ENCODE peak calls at places on chromosomes 4 and X, in ten cellular contexts. D is brain microvascular endothelial cell, W is AG04450, U is colonic mucosa, Q is upper lobe of right lung, E is coronary artery, X is heart right ventricle, P is A549, K is lower leg skin, M is lower lobe of right lung. A is an unnamed sample.

GRCh38 chr4:185685804-185686203 is 126.2 kb downstream of the SORBS2 start:
- DNase-seq in P (no peak), K (no peak), Q (no peak), W (no peak), X (no peak), D (no peak), E (no peak), U (no peak), M (no peak), A (no peak)

GRCh38 chrX:37697169-37697760 is 11.7 kb downstream of the XK start:
- DNase-seq in K (no peak), W (no peak), E (no peak), Q (no peak), D (peak), U (no peak), M (no peak), P (no peak), X (no peak), A (no peak)

GRCh38 chr4:123832173-123833026 is 435.8 kb downstream of the SPRY1 start:
- DNase-seq in D (peak), M (no peak), P (no peak), K (peak), Q (no peak), X (no peak), E (peak), W (peak), U (no peak), A (peak)

GRCh38 chr4:14719053-14719452 is 283.2 kb upstream of the CPEB2 start:
- DNase-seq in E (no peak), K (peak), D (peak), M (peak), W (no peak), U (peak), X (no peak), P (no peak), Q (no peak), A (no peak)

GRCh38 chr4:87973283-87974169 is 2.0 kb upstream of the SPP1 start:
- DNase-seq in W (peak), X (peak), P (peak), Q (no peak), D (peak), M (peak), K (no peak), U (peak), E (no peak), A (no peak)

GRCh38 chr4:15314974-15315373 is 112.9 kb upstream of the C1QTNF7 start:
- DNase-seq in W (no peak), P (no peak), M (no peak), X (no peak), U (no peak), K (no peak), Q (no peak), D (no peak), E (no peak), A (no peak)

GRCh38 chrX:150570512-150570911 is 2.1 kb downstream of the MTM1 start:
- DNase-seq in M (no peak), W (no peak), E (no peak), K (no peak), U (no peak), X (no peak), P (no peak), Q (no peak), D (no peak), A (no peak)

GRCh38 chrX:48956728-48957414 is 536 bp downstream of the OTUD5 start:
- DNase-seq in D (no peak), X (no peak), Q (peak), W (no peak), E (no peak), U (peak), M (peak), P (no peak), K (no peak), A (peak)

GRCh38 chrX:71081348-71082148 is 13.4 kb upstream of the SNX12 start:
- DNase-seq in X (no peak), P (no peak), M (no peak), Q (no peak), K (no peak), U (no peak), D (peak), E (no peak), W (no peak), A (no peak)

GRCh38 chr4:84224522-84224921 is 274.6 kb downstream of the NKX6-1 start:
- DNase-seq in Q (no peak), W (no peak), M (no peak), D (no peak), K (no peak), X (no peak), E (no peak), U (no peak), P (no peak), A (no peak)

GRCh38 chr4:128840711-128841318 is 31.3 kb downstream of the JADE1 start:
- DNase-seq in P (no peak), Q (no peak), U (no peak), W (no peak), M (no peak), D (no peak), X (no peak), E (no peak), K (peak), A (no peak)

GRCh38 chrX:67619253-67619652 is 75.4 kb downstream of the AR start:
- DNase-seq in M (no peak), E (no peak), D (peak), U (no peak), P (no peak), K (no peak), X (no peak), W (no peak), Q (no peak), A (no peak)

GRCh38 chr4:109729155-109729562 is 711 bp downstream of the PLA2G12A start:
- DNase-seq in Q (no peak), E (no peak), P (peak), K (no peak), M (no peak), U (no peak), W (no peak), X (no peak), D (no peak), A (no peak)

GRCh38 chr4:138053601-138054322 is 188.4 kb downstream of the SLC7A11 start:
- DNase-seq in M (no peak), P (peak), X (no peak), E (no peak), Q (no peak), K (no peak), U (no peak), D (peak), W (peak), A (no peak)

GRCh38 chrX:40434947-40435346 is 145.8 kb upstream of the ATP6AP2 start:
- DNase-seq in X (no peak), Q (no peak), D (no peak), E (no peak), P (no peak), W (no peak), U (no peak), K (peak), M (no peak), A (peak)

GRCh38 chrX:111041018-111041462 is 55.0 kb upstream of the PAK3 start:
- DNase-seq in D (peak), W (peak), P (no peak), Q (no peak), X (no peak), M (no peak), U (no peak), K (no peak), E (no peak), A (no peak)

GRCh38 chr4:154506253-154506652 is 14.7 kb upstream of the DCHS2 start:
- DNase-seq in U (no peak), K (no peak), X (no peak), P (no peak), W (no peak), E (no peak), D (peak), Q (no peak), M (no peak), A (no peak)

GRCh38 chr4:25783943-25784342 is 78.8 kb downstream of the SEL1L3 start:
- DNase-seq in W (no peak), X (no peak), P (no peak), E (no peak), D (no peak), Q (no peak), K (peak), U (no peak), M (no peak), A (no peak)

GRCh38 chrX:154525606-154526490 is 9.8 kb upstream of the FAM3A start:
- DNase-seq in U (no peak), P (no peak), D (no peak), K (no peak), X (no peak), M (no peak), W (no peak), Q (no peak), E (no peak), A (no peak)

GRCh38 chr4:183213996-183214395 is 106.1 kb downstream of the CLDN22 start:
- DNase-seq in K (no peak), Q (no peak), U (no peak), M (no peak), E (no peak), P (no peak), D (no peak), X (no peak), W (no peak), A (no peak)

GRCh38 chrX:53356186-53356585 is 66.3 kb downstream of the SMC1A start:
- DNase-seq in X (no peak), K (no peak), W (no peak), Q (no peak), U (no peak), E (no peak), D (peak), P (no peak), M (no peak), A (no peak)

GRCh38 chr4:26863512-26863911 is 2.9 kb downstream of the STIM2 start:
- DNase-seq in U (no peak), W (no peak), Q (no peak), E (no peak), M (no peak), P (no peak), X (no peak), D (no peak), K (no peak), A (no peak)

GRCh38 chrX:39261446-39262147 is 460.3 kb downstream of the MID1IP1 start:
- DNase-seq in K (no peak), E (no peak), X (no peak), P (peak), U (no peak), D (peak), M (no peak), W (no peak), Q (no peak), A (no peak)

GRCh38 chr4:13461511-13461910 is 22.6 kb downstream of the RAB28 start:
- DNase-seq in U (no peak), P (no peak), D (no peak), E (no peak), X (no peak), K (no peak), M (no peak), Q (no peak), W (no peak), A (no peak)

GRCh38 chr4:106266201-106266600 is 49.8 kb downstream of the TBCK start:
- DNase-seq in X (no peak), M (no peak), E (no peak), P (peak), Q (no peak), K (no peak), U (no peak), W (peak), D (peak), A (no peak)

GRCh38 chr4:1421650-1422049 is 15.4 kb upstream of the NKX1-1 start:
- DNase-seq in U (no peak), K (no peak), P (no peak), W (no peak), Q (no peak), M (no peak), D (no peak), E (peak), X (no peak), A (no peak)

GRCh38 chrX:67780694-67781109 is 236.9 kb downstream of the AR start:
- DNase-seq in D (peak), W (peak), Q (peak), U (peak), K (peak), X (peak), P (no peak), E (peak), M (peak), A (peak)

GRCh38 chrX:31580726-31581125 is 508.9 kb upstream of the FTHL17 start:
- DNase-seq in K (no peak), P (no peak), Q (no peak), X (no peak), W (no peak), U (no peak), D (peak), M (no peak), E (no peak), A (no peak)

GRCh38 chr4:83034630-83035494 is at the start of gene COPS4:
- DNase-seq in E (peak), D (peak), W (peak), Q (peak), U (peak), X (peak), P (peak), M (peak), K (peak), A (peak)
- TF ChIP-seq CTCF in E (no peak), D (peak), W (peak), Q (peak), U (peak), X (peak), P (no peak), M (peak), K (no peak), A (peak)

GRCh38 chrX:18389968-18390367 is 35.4 kb upstream of the CDKL5 start:
- DNase-seq in K (no peak), E (no peak), P (peak), U (no peak), W (no peak), X (no peak), Q (no peak), D (no peak), M (no peak), A (no peak)
- TF ChIP-seq CTCF in K (no peak), E (no peak), P (peak), U (no peak), W (no peak), X (no peak), Q (no peak), D (no peak), M (no peak), A (no peak)

GRCh38 chr4:99402765-99403164 is 32.4 kb downstream of the ADH7 start:
- DNase-seq in P (no peak), K (no peak), Q (no peak), W (no peak), U (no peak), D (no peak), E (no peak), M (no peak), X (no peak), A (no peak)
- TF ChIP-seq CTCF in P (no peak), K (no peak), Q (no peak), W (no peak), U (no peak), D (peak), E (no peak), M (no peak), X (no peak), A (no peak)

GRCh38 chrX:107324493-107325310 is 118.3 kb downstream of the DNAAF6 start:
- DNase-seq in P (peak), D (peak), Q (peak), W (no peak), X (peak), M (peak), U (peak), K (no peak), E (no peak), A (no peak)
- TF ChIP-seq CTCF in P (peak), D (peak), Q (no peak), W (no peak), X (no peak), M (no peak), U (no peak), K (no peak), E (no peak), A (no peak)

DNA sequence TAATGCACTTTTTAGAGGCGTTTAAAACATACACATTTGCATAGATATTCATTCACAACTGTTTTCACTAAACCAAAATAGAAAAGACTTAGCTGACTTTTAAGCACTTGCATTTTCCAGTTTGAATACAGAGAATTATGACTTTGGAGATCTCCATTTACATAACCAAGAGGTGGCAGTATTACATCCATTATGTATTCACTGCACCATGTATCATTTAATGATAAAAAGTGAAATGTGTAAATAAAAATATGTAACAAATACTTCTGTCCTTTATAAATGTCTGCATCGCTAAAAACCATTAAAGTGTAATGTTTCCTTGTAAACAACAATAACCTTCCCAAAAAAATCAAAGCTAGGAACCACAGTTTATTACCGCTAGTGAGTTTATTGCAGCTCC is 413.2 kb downstream of the FGF13 start:
- DNase-seq in Q (no peak), E (no peak), U (no peak), M (no peak), W (no peak), K (no peak), D (no peak), P (no peak), X (no peak), A (no peak)
- TF ChIP-seq CTCF in Q (peak), E (no peak), U (no peak), M (no peak), W (no peak), K (no peak), D (no peak), P (no peak), X (no peak), A (peak)

DNA sequence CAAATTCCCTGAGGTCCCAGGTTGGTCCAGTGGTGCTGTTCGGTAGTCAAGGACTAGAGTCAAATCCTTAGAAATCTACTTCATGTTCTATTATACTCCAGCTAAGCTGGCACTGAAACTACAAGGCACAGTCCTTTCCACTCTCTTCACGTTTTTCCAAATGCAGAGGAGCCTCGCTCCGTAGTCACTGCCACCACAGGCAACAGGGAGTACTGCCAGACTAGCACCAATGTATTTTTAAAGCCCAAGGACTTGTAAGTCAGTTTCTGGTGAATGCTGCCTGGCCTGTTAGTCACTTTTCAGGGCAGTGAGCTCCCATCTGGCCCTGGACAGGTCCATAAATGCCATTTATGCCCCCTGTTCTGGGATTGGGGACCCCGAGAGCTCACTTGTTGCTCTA is 323.5 kb downstream of the FAM47A start:
- DNase-seq in W (no peak), P (no peak), M (no peak), X (no peak), Q (no peak), U (no peak), K (no peak), D (no peak), E (no peak), A (no peak)
- TF ChIP-seq CTCF in W (no peak), P (no peak), M (no peak), X (no peak), Q (no peak), U (no peak), K (no peak), D (no peak), E (no peak), A (no peak)

GRCh38 chr4:6782147-6782845 is at the start of gene KIAA0232:
- DNase-seq in U (peak), E (peak), P (peak), Q (peak), W (peak), M (peak), K (peak), X (peak), D (peak), A (peak)
- TF ChIP-seq CTCF in U (no peak), E (no peak), P (no peak), Q (no peak), W (no peak), M (no peak), K (no peak), X (no peak), D (no peak), A (no peak)

GRCh38 chrX:133697656-133698055 is 282.4 kb upstream of the GPC4 start:
- DNase-seq in Q (no peak), D (no peak), M (no peak), W (no peak), E (no peak), K (no peak), P (no peak), U (no peak), X (no peak), A (no peak)

GRCh38 chrX:133702230-133702629 is 283.2 kb downstream of the GPC3 start:
- DNase-seq in W (no peak), X (no peak), K (no peak), E (no peak), Q (no peak), U (no peak), P (no peak), M (no peak), D (no peak), A (no peak)

GRCh38 chrX:133699023-133699728 is 283.9 kb upstream of the GPC4 start:
- DNase-seq in X (no peak), Q (no peak), U (no peak), D (no peak), P (no peak), K (no peak), M (no peak), E (no peak), W (no peak), A (no peak)

GRCh38 chrX:133698298-133698697 is 283.0 kb upstream of the GPC4 start:
- DNase-seq in P (no peak), K (no peak), D (peak), X (no peak), W (peak), U (no peak), Q (no peak), E (no peak), M (no peak), A (no peak)
- TF ChIP-seq CTCF in P (no peak), K (no peak), D (peak), X (no peak), W (peak), U (no peak), Q (no peak), E (no peak), M (no peak), A (no peak)